ENCODE peak calls at places on chromosomes 16 and 17, in six cellular contexts. I is A549, F is HCT116, Z is tibial nerve, R is stomach, C is gastrocnemius medialis. U is an unnamed sample.

GRCh38 chr17:78923660-78924453 is 1.3 kb downstream of the TIMP2 start:
- DNase-seq in I (peak; percentile 93), F (peak; percentile 69), Z (peak; percentile 60), R (peak; percentile 92), C (peak; percentile 40), U (no peak)

GRCh38 chr16:19777061-19777460 is 59.0 kb downstream of the IQCK start:
- DNase-seq in I (no peak), F (no peak), Z (no peak), R (no peak), C (no peak), U (no peak)

GRCh38 chr16:15765880-15766279 is 90.9 kb downstream of the MYH11 start:
- DNase-seq in I (peak; percentile 69), F (peak; percentile 55), Z (peak; percentile 27), R (no peak), C (peak; percentile 46), U (no peak)

GRCh38 chr17:38324141-38324540 is 19.6 kb downstream of the GPR179 start:
- DNase-seq in I (no peak), F (no peak), Z (no peak), R (no peak), C (no peak), U (no peak)

GRCh38 chr16:16092925-16093624 is 130.2 kb downstream of the ABCC6 start:
- DNase-seq in I (no peak), F (no peak), Z (no peak), R (peak; percentile 35), C (no peak), U (no peak)

GRCh38 chr17:66727634-66728570 is 107.0 kb upstream of the CACNG5 start:
- DNase-seq in I (peak; percentile 72), F (peak; percentile 34), Z (peak; percentile 62), R (peak; percentile 52), C (no peak), U (no peak)

GRCh38 chr17:80387071-80387470 is 27.9 kb upstream of the ENDOV start:
- DNase-seq in I (no peak), F (no peak), Z (no peak), R (no peak), C (no peak), U (no peak)

GRCh38 chr17:76199466-76199865 is 40.8 kb downstream of the RNF157 start:
- DNase-seq in I (no peak), F (no peak), Z (no peak), R (no peak), C (no peak), U (no peak)

GRCh38 chr17:17739388-17740066 is 58.3 kb downstream of the RAI1 start:
- DNase-seq in I (peak; percentile 88), F (no peak), Z (no peak), R (peak; percentile 50), C (no peak), U (no peak)

GRCh38 chr16:51355195-51355594 is 204.1 kb upstream of the SALL1 start:
- DNase-seq in I (no peak), F (no peak), Z (no peak), R (no peak), C (no peak), U (no peak)

GRCh38 chr17:27384261-27384701 is 72.0 kb upstream of the KSR1 start:
- DNase-seq in I (peak; percentile 44), F (no peak), Z (no peak), R (peak; percentile 63), C (peak; percentile 76), U (peak; percentile 69)

GRCh38 chr17:44220211-44221071 is 966 bp upstream of the UBTF start:
- DNase-seq in I (no peak), F (no peak), Z (no peak), R (peak; percentile 52), C (no peak), U (no peak)

GRCh38 chr16:8892101-8892575 is 10.0 kb downstream of the LITAFD start:
- DNase-seq in I (no peak), F (no peak), Z (no peak), R (no peak), C (peak; percentile 67), U (no peak)

GRCh38 chr17:39404542-39405378 is 3.3 kb upstream of the FBXL20 start:
- DNase-seq in I (peak; percentile 80), F (no peak), Z (no peak), R (no peak), C (no peak), U (no peak)

GRCh38 chr17:78897639-78897996 is 5.4 kb downstream of the CEP295NL start:
- DNase-seq in I (no peak), F (no peak), Z (no peak), R (no peak), C (no peak), U (no peak)

GRCh38 chr17:35731239-35731931 is at the start of gene RASL10B:
- DNase-seq in I (no peak), F (no peak), Z (peak; percentile 37), R (peak; percentile 54), C (peak; percentile 46), U (no peak)

GRCh38 chr17:71032746-71033273 is 863.5 kb downstream of the KCNJ2 start:
- DNase-seq in I (no peak), F (no peak), Z (no peak), R (no peak), C (no peak), U (no peak)

GRCh38 chr17:31072186-31072585 is 22.6 kb upstream of the NF1 start:
- DNase-seq in I (no peak), F (no peak), Z (no peak), R (no peak), C (no peak), U (no peak)

GRCh38 chr17:7558544-7559306 is at the start of gene TNFSF13:
- DNase-seq in I (no peak), F (no peak), Z (peak; percentile 50), R (peak; percentile 73), C (no peak), U (no peak)

GRCh38 chr17:81930142-81931125 is 2.9 kb upstream of the MAFG start:
- DNase-seq in I (no peak), F (no peak), Z (no peak), R (no peak), C (no peak), U (no peak)

GRCh38 chr16:77825196-77825595 is 36.8 kb downstream of the VAT1L start:
- DNase-seq in I (no peak), F (no peak), Z (no peak), R (no peak), C (no peak), U (no peak)

GRCh38 chr17:64442550-64442971 is 6.4 kb upstream of the MILR1 start:
- DNase-seq in I (no peak), F (no peak), Z (no peak), R (no peak), C (no peak), U (no peak)

GRCh38 chr16:13795131-13795530 is 124.8 kb upstream of the ERCC4 start:
- DNase-seq in I (no peak), F (no peak), Z (no peak), R (no peak), C (peak; percentile 11), U (no peak)

GRCh38 chr17:77778636-77779524 is 179.6 kb upstream of the TNRC6C start:
- DNase-seq in I (no peak), F (no peak), Z (no peak), R (peak; percentile 34), C (peak; percentile 37), U (peak; percentile 68)

GRCh38 chr17:82240506-82241182 is 11.8 kb downstream of the SLC16A3 start:
- DNase-seq in I (no peak), F (no peak), Z (no peak), R (no peak), C (no peak), U (no peak)

GRCh38 chr16:1548727-1549126 is 15.3 kb downstream of the TMEM204 start:
- DNase-seq in I (no peak), F (no peak), Z (no peak), R (no peak), C (no peak), U (no peak)

GRCh38 chr17:27563532-27563931 is 67.5 kb upstream of the LGALS9 start:
- DNase-seq in I (no peak), F (no peak), Z (no peak), R (no peak), C (no peak), U (no peak)

GRCh38 chr16:24950275-24950674 is 64.9 kb downstream of the ARHGAP17 start:
- DNase-seq in I (no peak), F (no peak), Z (no peak), R (no peak), C (no peak), U (no peak)

GRCh38 chr16:67268136-67268579 is 11.2 kb upstream of the PLEKHG4 start:
- DNase-seq in I (no peak), F (peak; percentile 81), Z (no peak), R (peak; percentile 63), C (no peak), U (no peak)

GRCh38 chr17:4854181-4854681 is 21.1 kb downstream of the MINK1 start:
- DNase-seq in I (no peak), F (no peak), Z (no peak), R (no peak), C (no peak), U (no peak)
- H3K4me1 ChIP-seq in I (peaks cover 65% of the 10 kb centered on the region), F (peaks cover 68% of the 10 kb centered on the region), Z (peaks cover 41% of the 10 kb centered on the region), R (peaks cover 20% of the 10 kb centered on the region), C (peaks cover 14% of the 10 kb centered on the region), U (peaks cover 15% of the 10 kb centered on the region)

GRCh38 chr17:3762922-3763776 is 37.8 kb downstream of the ITGAE start:
- DNase-seq in I (no peak), F (no peak), Z (no peak), R (no peak), C (no peak), U (no peak)
- H3K4me1 ChIP-seq in I (no peaks in the 10 kb centered on the region), F (peaks cover 17% of the 10 kb centered on the region), Z (no peaks in the 10 kb centered on the region), R (no peaks in the 10 kb centered on the region), C (no peaks in the 10 kb centered on the region), U (no peaks in the 10 kb centered on the region)

GRCh38 chr16:69114976-69115355 is 9.5 kb downstream of the HAS3 start:
- DNase-seq in I (no peak), F (no peak), Z (no peak), R (no peak), C (no peak), U (no peak)

GRCh38 chr16:69118994-69119393 is 13.4 kb downstream of the CHTF8 start:
- DNase-seq in I (no peak), F (no peak), Z (no peak), R (no peak), C (no peak), U (no peak)

GRCh38 chr16:69115361-69115760 is 9.9 kb downstream of the HAS3 start:
- DNase-seq in I (no peak), F (no peak), Z (no peak), R (no peak), C (no peak), U (no peak)

GRCh38 chr16:69118468-69118867 is 13.0 kb downstream of the HAS3 start:
- DNase-seq in I (no peak), F (no peak), Z (no peak), R (no peak), C (no peak), U (no peak)

DNA sequence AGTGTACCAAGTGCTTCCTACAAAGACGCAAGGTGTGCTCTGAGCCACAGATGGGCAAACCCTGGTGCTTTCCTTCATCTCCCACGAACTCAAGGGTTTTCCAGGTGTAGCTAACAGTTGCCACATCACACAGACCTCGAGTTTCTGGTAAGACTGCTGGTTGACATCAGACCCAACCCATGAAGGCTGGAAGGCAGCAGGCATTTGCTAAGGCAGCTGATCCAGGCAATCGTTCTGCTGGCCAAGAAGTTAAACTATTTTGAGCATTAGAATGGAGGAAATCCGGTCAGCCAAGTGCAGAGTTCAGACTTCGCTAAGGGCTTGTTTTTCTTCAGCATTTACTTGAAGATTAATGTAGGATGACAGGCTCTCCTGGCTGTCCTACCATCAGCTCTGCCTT is 11.5 kb downstream of the HAS3 start:
- DNase-seq in I (no peak), F (no peak), Z (no peak), R (peak; percentile 5), C (no peak), U (no peak)
- H3K4me1 ChIP-seq in I (no peaks in the 10 kb centered on the region), F (peaks cover 10% of the 10 kb centered on the region), Z (peaks cover 6% of the 10 kb centered on the region), R (peaks cover 6% of the 10 kb centered on the region), C (peaks cover 24% of the 10 kb centered on the region), U (peaks cover 22% of the 10 kb centered on the region)

GRCh38 chr17:2262146-2262587 is 41.4 kb downstream of the SMG6 start:
- DNase-seq in I (no peak), F (no peak), Z (no peak), R (no peak), C (no peak), U (no peak)
- H3K4me1 ChIP-seq in I (peaks cover 22% of the 10 kb centered on the region), F (peaks cover 5% of the 10 kb centered on the region), Z (no peaks in the 10 kb centered on the region), R (peaks cover 21% of the 10 kb centered on the region), C (peaks cover 10% of the 10 kb centered on the region), U (peaks cover 25% of the 10 kb centered on the region)

U was measured in thoracic aorta.